ENCODE peak calls at places on chromosomes 5 and 9, in four cellular contexts. U is A172; H is tibial nerve; P is stimulated activated CD8-positive, alpha-beta memory T cell treated with anti-CD3 and anti-CD28 coated beads, Interleukin-12 subunit alpha, Interleukin-12 subunit beta, amount 100 ng/mL, for 1 hour. I is an unnamed sample.

GRCh38 chr5:80745490-80745889 is 90.7 kb upstream of the DHFR start:
- DNase-seq in U (peak; percentile 74), H (no peak), P (no peak), I (no peak)

GRCh38 chr5:78547731-78548189 is 100.8 kb downstream of the LHFPL2 start:
- DNase-seq in U (peak; percentile 85), P (no peak), H (peak; percentile 88), I (no peak)

GRCh38 chr5:173139631-173140030 is 4.7 kb upstream of the BNIP1 start:
- DNase-seq in P (no peak), U (no peak), H (no peak), I (no peak)

GRCh38 chr5:52880541-52880940 is 92.8 kb downstream of the ITGA1 start:
- DNase-seq in P (no peak), U (no peak), H (no peak), I (no peak)

GRCh38 chr5:119353213-119353612 is 2.6 kb upstream of the TNFAIP8 start:
- DNase-seq in P (no peak), H (no peak), U (no peak), I (no peak)

GRCh38 chr9:93010056-93010455 is 48.4 kb upstream of the SUSD3 start:
- DNase-seq in U (no peak), P (no peak), H (no peak), I (no peak)

GRCh38 chr5:132839426-132840301 is 9.2 kb upstream of the SHROOM1 start:
- DNase-seq in U (no peak), P (no peak), H (no peak), I (no peak)

GRCh38 chr5:52783226-52783959 is 4.3 kb upstream of the ITGA1 start:
- DNase-seq in H (no peak), P (no peak), U (peak; percentile 46), I (no peak)

GRCh38 chr9:110591526-110591925 is 12.0 kb upstream of the SVEP1 start:
- DNase-seq in P (no peak), H (no peak), U (no peak), I (no peak)

GRCh38 chr5:74493426-74493825 is 147.1 kb downstream of the ENC1 start:
- DNase-seq in U (peak; percentile 12), P (no peak), H (no peak), I (no peak)

GRCh38 chr5:10469253-10470030 is 27.8 kb downstream of the ROPN1L start:
- DNase-seq in P (no peak), H (no peak), U (no peak), I (no peak)

GRCh38 chr9:33791117-33791516 is 4.2 kb upstream of the PRSS3 start:
- DNase-seq in P (no peak), U (peak; percentile 56), H (no peak), I (no peak)

GRCh38 chr9:116543731-116544400 is 143.2 kb upstream of the TRIM32 start:
- DNase-seq in U (no peak), P (no peak), H (peak; percentile 17), I (no peak)